ENCODE peak calls at places on chromosomes 1 and 21, in six cellular contexts. C is Kasumi-1; O is stimulated activated CD4-positive, alpha-beta T cell treated with anti-CD3 and anti-CD28 coated beads, Interleukin-15, amount 100 ng/mL, for 24 hours; S is ACHN; I is memory B cell; D is NCI-H2081. Z is an unnamed sample.

GRCh38 chr1:86487131-86487804 is 18.5 kb downstream of the CLCA1 start:
- DNase-seq in C (no peak), O (no peak), S (no peak), I (no peak), D (no peak), Z (no peak)

GRCh38 chr1:165152109-165152508 is 204.4 kb downstream of the LMX1A start:
- DNase-seq in C (no peak), O (no peak), S (no peak), I (no peak), D (no peak), Z (no peak)

GRCh38 chr1:233479026-233479890 is 134.6 kb upstream of the KCNK1 start:
- DNase-seq in C (no peak), O (no peak), S (no peak), I (no peak), D (peak), Z (no peak)

GRCh38 chr21:15121655-15122120 is 56.9 kb upstream of the NRIP1 start:
- DNase-seq in C (no peak), O (no peak), S (no peak), I (no peak), D (no peak), Z (peak)

GRCh38 chr1:59687081-59687480 is 127.7 kb upstream of the HOOK1 start:
- DNase-seq in C (no peak), O (no peak), S (no peak), I (no peak), D (no peak), Z (no peak)

GRCh38 chr1:233279971-233280370 is 15.6 kb downstream of the PCNX2 start:
- DNase-seq in C (no peak), O (no peak), S (no peak), I (no peak), D (no peak), Z (no peak)

GRCh38 chr1:30824736-30825429 is 67.3 kb upstream of the LAPTM5 start:
- DNase-seq in C (no peak), O (no peak), S (no peak), I (no peak), D (no peak), Z (no peak)

GRCh38 chr1:228182296-228183030 is 16.9 kb downstream of the IBA57 start:
- DNase-seq in C (no peak), O (no peak), S (no peak), I (no peak), D (no peak), Z (no peak)

GRCh38 chr1:119535381-119535780 is 28.4 kb downstream of the HSD3B1 start:
- DNase-seq in C (no peak), O (no peak), S (no peak), I (no peak), D (no peak), Z (no peak)

GRCh38 chr1:37123266-37123665 is 89.0 kb upstream of the GRIK3 start:
- DNase-seq in C (no peak), O (no peak), S (peak), I (no peak), D (no peak), Z (no peak)

GRCh38 chr1:240515505-240515904 is 96.5 kb downstream of the GREM2 start:
- DNase-seq in C (no peak), O (no peak), S (no peak), I (no peak), D (no peak), Z (no peak)

GRCh38 chr1:198776602-198777029 is 137.8 kb downstream of the PTPRC start:
- DNase-seq in C (peak), O (no peak), S (peak), I (no peak), D (no peak), Z (no peak)

GRCh38 chr1:109756848-109757521 is 6.7 kb downstream of the EPS8L3 start:
- DNase-seq in C (no peak), O (no peak), S (no peak), I (no peak), D (no peak), Z (no peak)

GRCh38 chr1:63915121-63915520 is 141.3 kb downstream of the ROR1 start:
- DNase-seq in C (no peak), O (no peak), S (peak), I (no peak), D (no peak), Z (no peak)

GRCh38 chr1:202286622-202287097 is 55.1 kb downstream of the UBE2T start:
- DNase-seq in C (no peak), O (no peak), S (no peak), I (no peak), D (no peak), Z (no peak)

GRCh38 chr1:117096871-117097842 is 24.4 kb downstream of the TRIM45 start:
- DNase-seq in C (no peak), O (no peak), S (no peak), I (no peak), D (no peak), Z (no peak)

GRCh38 chr21:43274946-43275310 is 106.1 kb downstream of the CRYAA start:
- DNase-seq in C (no peak), O (no peak), S (no peak), I (no peak), D (no peak), Z (no peak)

GRCh38 chr21:15669247-15669646 is 60.5 kb upstream of the USP25 start:
- DNase-seq in C (no peak), O (no peak), S (no peak), I (no peak), D (no peak), Z (no peak)

GRCh38 chr1:198763298-198763714 is 124.5 kb downstream of the PTPRC start:
- DNase-seq in C (no peak), O (no peak), S (no peak), I (no peak), D (peak), Z (no peak)

GRCh38 chr1:203557390-203557789 is 63.4 kb downstream of the OPTC start:
- DNase-seq in C (no peak), O (no peak), S (peak), I (no peak), D (no peak), Z (no peak)

GRCh38 chr1:38082678-38083317 is 36.2 kb upstream of the POU3F1 start:
- DNase-seq in C (no peak), O (no peak), S (no peak), I (no peak), D (no peak), Z (no peak)

GRCh38 chr1:243638186-243638585 is 211.9 kb downstream of the AKT3 start:
- DNase-seq in C (no peak), O (no peak), S (no peak), I (no peak), D (no peak), Z (no peak)

GRCh38 chr1:210001751-210002150 is 63.7 kb downstream of the SYT14 start:
- DNase-seq in C (no peak), O (no peak), S (no peak), I (no peak), D (no peak), Z (no peak)

GRCh38 chr1:36654586-36654985 is 171.9 kb upstream of the CSF3R start:
- DNase-seq in C (no peak), O (no peak), S (no peak), I (no peak), D (no peak), Z (no peak)

GRCh38 chr1:186617860-186618780 is 62.1 kb downstream of the PTGS2 start:
- DNase-seq in C (peak), O (peak), S (no peak), I (peak), D (peak), Z (peak)

GRCh38 chr1:83694449-83694848 is 304.5 kb downstream of the TTLL7 start:
- DNase-seq in C (no peak), O (no peak), S (no peak), I (no peak), D (no peak), Z (no peak)

GRCh38 chr1:195851804-195852203 is 756.4 kb downstream of the KCNT2 start:
- DNase-seq in C (no peak), O (no peak), S (peak), I (no peak), D (no peak), Z (no peak)

GRCh38 chr1:7209340-7209739 is 424.1 kb downstream of the CAMTA1 start:
- DNase-seq in C (no peak), O (no peak), S (no peak), I (no peak), D (no peak), Z (no peak)

GRCh38 chr1:41581216-41582003 is 96.9 kb upstream of the EDN2 start:
- DNase-seq in C (peak), O (no peak), S (no peak), I (no peak), D (no peak), Z (peak)

GRCh38 chr21:36044056-36044455 is 16.3 kb downstream of the SETD4 start:
- DNase-seq in C (no peak), O (no peak), S (no peak), I (no peak), D (no peak), Z (no peak)

GRCh38 chr1:33626801-33627200 is 154.4 kb downstream of the ZSCAN20 start:
- DNase-seq in C (no peak), O (no peak), S (no peak), I (no peak), D (no peak), Z (no peak)

GRCh38 chr1:190754769-190755168 is 277.1 kb upstream of the BRINP3 start:
- DNase-seq in C (peak), O (no peak), S (peak), I (no peak), D (no peak), Z (no peak)

GRCh38 chr1:228011721-228012311 is 5.0 kb downstream of the WNT3A start:
- DNase-seq in C (no peak), O (no peak), S (no peak), I (no peak), D (no peak), Z (peak)

GRCh38 chr1:219544163-219544846 is 68.6 kb downstream of the ZC3H11B start:
- DNase-seq in C (no peak), O (no peak), S (peak), I (no peak), D (no peak), Z (no peak)

GRCh38 chr1:115507256-115507589 is 134.5 kb upstream of the VANGL1 start:
- DNase-seq in C (no peak), O (no peak), S (peak), I (no peak), D (no peak), Z (no peak)

GRCh38 chr1:226654046-226654445 is 85.0 kb downstream of the ITPKB start:
- DNase-seq in C (no peak), O (no peak), S (no peak), I (no peak), D (no peak), Z (no peak)

GRCh38 chr1:246435421-246436041 is 71.5 kb downstream of the SMYD3 start:
- DNase-seq in C (no peak), O (no peak), S (peak), I (no peak), D (no peak), Z (no peak)

GRCh38 chr1:168507271-168507670 is 36.5 kb downstream of the XCL2 start:
- DNase-seq in C (no peak), O (no peak), S (no peak), I (no peak), D (no peak), Z (no peak)

GRCh38 chr1:228838717-228839500 is 103.6 kb downstream of the RHOU start:
- DNase-seq in C (no peak), O (no peak), S (no peak), I (no peak), D (no peak), Z (no peak)